ENCODE peak calls at places on chromosomes 13 and 19, in six cellular contexts. One of them, this sample, is unnamed. For H3K9me3, the result is how much of the 10 kb centered on the place peaks cover.

GRCh38 chr13:76799696-76800095 is 86.5 kb downstream of the KCTD12 start:
- DNase-seq in ascending aorta: no peak
- DNase-seq in astrocyte: peak
- DNase-seq in CD4-positive, alpha-beta T cell: no peak
- DNase-seq in gastrocnemius medialis: no peak
- DNase-seq in colonic mucosa: no peak
- DNase-seq in this sample: no peak

GRCh38 chr19:29672933-29673336 is 7.7 kb downstream of the PLEKHF1 start:
- DNase-seq in colonic mucosa: no peak
- DNase-seq in gastrocnemius medialis: no peak
- DNase-seq in astrocyte: no peak
- DNase-seq in ascending aorta: no peak
- DNase-seq in CD4-positive, alpha-beta T cell: peak
- DNase-seq in this sample: no peak

GRCh38 chr19:35011091-35011689 is 11.1 kb downstream of the GRAMD1A start:
- DNase-seq in colonic mucosa: no peak
- DNase-seq in CD4-positive, alpha-beta T cell: no peak
- DNase-seq in ascending aorta: no peak
- DNase-seq in gastrocnemius medialis: no peak
- DNase-seq in astrocyte: no peak
- DNase-seq in this sample: no peak

GRCh38 chr19:55230780-55231179 is 2.2 kb upstream of the TMEM86B start:
- DNase-seq in CD4-positive, alpha-beta T cell: no peak
- DNase-seq in astrocyte: no peak
- DNase-seq in gastrocnemius medialis: no peak
- DNase-seq in ascending aorta: no peak
- DNase-seq in colonic mucosa: no peak
- DNase-seq in this sample: no peak

GRCh38 chr13:23695711-23696512 is 125.7 kb downstream of the TNFRSF19 start:
- DNase-seq in CD4-positive, alpha-beta T cell: peak
- DNase-seq in astrocyte: no peak
- DNase-seq in colonic mucosa: peak
- DNase-seq in ascending aorta: no peak
- DNase-seq in gastrocnemius medialis: no peak
- DNase-seq in this sample: no peak

GRCh38 chr13:102286326-102286725 is 115.5 kb downstream of the FGF14 start:
- DNase-seq in colonic mucosa: no peak
- DNase-seq in CD4-positive, alpha-beta T cell: no peak
- DNase-seq in ascending aorta: no peak
- DNase-seq in astrocyte: peak
- DNase-seq in gastrocnemius medialis: no peak
- DNase-seq in this sample: no peak

GRCh38 chr13:37595162-37595561 is 3.4 kb downstream of the POSTN start:
- DNase-seq in gastrocnemius medialis: no peak
- DNase-seq in colonic mucosa: no peak
- DNase-seq in astrocyte: peak
- DNase-seq in ascending aorta: no peak
- DNase-seq in CD4-positive, alpha-beta T cell: no peak
- DNase-seq in this sample: no peak

GRCh38 chr19:2038284-2039081 is 12.6 kb downstream of the MKNK2 start:
- DNase-seq in ascending aorta: no peak
- DNase-seq in gastrocnemius medialis: peak
- DNase-seq in colonic mucosa: no peak
- DNase-seq in astrocyte: no peak
- DNase-seq in CD4-positive, alpha-beta T cell: no peak
- DNase-seq in this sample: no peak

GRCh38 chr19:16496613-16496983 is 404 bp downstream of the C19orf44 start:
- DNase-seq in astrocyte: peak
- DNase-seq in CD4-positive, alpha-beta T cell: no peak
- DNase-seq in colonic mucosa: peak
- DNase-seq in gastrocnemius medialis: peak
- DNase-seq in ascending aorta: peak
- DNase-seq in this sample: no peak

DNA sequence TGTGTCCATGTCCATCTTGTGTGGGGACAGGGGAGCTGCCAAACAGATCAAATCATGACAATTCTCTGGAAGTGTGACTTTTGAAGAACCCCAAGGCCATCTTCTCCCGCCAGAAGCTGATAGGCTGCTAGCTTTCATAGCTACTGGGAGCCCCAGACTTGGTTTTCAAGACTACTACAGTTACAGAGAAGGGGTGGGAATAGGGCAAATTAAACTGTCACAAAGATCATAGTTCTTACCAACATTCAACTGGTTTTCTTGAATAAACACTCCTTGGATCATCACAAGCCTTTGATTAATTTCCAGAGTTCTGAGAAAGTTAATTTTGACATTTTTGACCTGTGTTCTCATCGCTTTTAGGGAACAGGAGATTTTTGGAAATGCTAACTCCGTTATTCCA is 67.8 kb upstream of the FARP1 start:
- DNase-seq in ascending aorta: no peak
- DNase-seq in gastrocnemius medialis: no peak
- DNase-seq in colonic mucosa: no peak
- DNase-seq in CD4-positive, alpha-beta T cell: no peak
- DNase-seq in astrocyte: no peak
- DNase-seq in this sample: no peak
- H3K9me3 ChIP-seq in ascending aorta: under half
- H3K9me3 ChIP-seq in gastrocnemius medialis: under half
- H3K9me3 ChIP-seq in colonic mucosa: under half
- H3K9me3 ChIP-seq in CD4-positive, alpha-beta T cell: under half
- H3K9me3 ChIP-seq in astrocyte: under half
- H3K9me3 ChIP-seq in this sample: under half

GRCh38 chr13:81048026-81048461 is 707.1 kb upstream of the SPRY2 start:
- DNase-seq in ascending aorta: no peak
- DNase-seq in CD4-positive, alpha-beta T cell: no peak
- DNase-seq in gastrocnemius medialis: no peak
- DNase-seq in astrocyte: no peak
- DNase-seq in colonic mucosa: no peak
- DNase-seq in this sample: no peak

DNA sequence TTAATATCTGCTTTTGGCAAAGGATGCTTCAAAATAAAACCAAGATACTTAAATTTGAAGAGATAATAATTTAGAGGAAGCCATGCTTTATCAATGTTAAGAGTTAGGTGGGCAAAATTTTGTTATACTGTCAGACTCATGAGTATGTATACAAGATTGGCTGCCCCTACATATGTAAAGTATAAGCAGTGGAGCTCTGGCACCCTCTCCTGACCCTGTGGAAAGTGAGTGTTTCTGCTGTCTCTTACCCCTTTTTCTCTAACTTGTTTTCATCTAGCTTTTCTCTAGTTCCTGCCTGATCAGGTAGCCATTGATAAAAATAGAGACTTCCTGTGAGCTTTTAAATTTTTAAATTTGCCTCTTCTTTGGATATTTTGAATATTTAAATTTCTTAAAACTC is 710.9 kb upstream of the SPRY2 start:
- DNase-seq in gastrocnemius medialis: no peak
- DNase-seq in colonic mucosa: no peak
- DNase-seq in ascending aorta: no peak
- DNase-seq in CD4-positive, alpha-beta T cell: no peak
- DNase-seq in astrocyte: no peak
- DNase-seq in this sample: no peak
- TF ChIP-seq CTCF in gastrocnemius medialis: no peak
- TF ChIP-seq CTCF in colonic mucosa: no peak
- TF ChIP-seq CTCF in ascending aorta: no peak
- TF ChIP-seq CTCF in CD4-positive, alpha-beta T cell: no peak
- TF ChIP-seq CTCF in astrocyte: no peak
- TF ChIP-seq CTCF in this sample: no peak

GRCh38 chr13:50588736-50589135 is 254.8 kb downstream of the DLEU7 start:
- DNase-seq in astrocyte: peak
- DNase-seq in CD4-positive, alpha-beta T cell: no peak
- DNase-seq in gastrocnemius medialis: no peak
- DNase-seq in colonic mucosa: no peak
- DNase-seq in ascending aorta: no peak
- DNase-seq in this sample: no peak
- H3K9me3 ChIP-seq in astrocyte: under half
- H3K9me3 ChIP-seq in CD4-positive, alpha-beta T cell: under half
- H3K9me3 ChIP-seq in gastrocnemius medialis: under half
- H3K9me3 ChIP-seq in colonic mucosa: under half
- H3K9me3 ChIP-seq in ascending aorta: under half
- H3K9me3 ChIP-seq in this sample: under half

GRCh38 chr19:50315773-50316448 is 13.3 kb downstream of the KCNC3 start:
- DNase-seq in colonic mucosa: no peak
- DNase-seq in ascending aorta: no peak
- DNase-seq in CD4-positive, alpha-beta T cell: no peak
- DNase-seq in astrocyte: no peak
- DNase-seq in gastrocnemius medialis: no peak
- DNase-seq in this sample: no peak
- TF ChIP-seq CTCF in colonic mucosa: no peak
- TF ChIP-seq CTCF in ascending aorta: no peak
- TF ChIP-seq CTCF in CD4-positive, alpha-beta T cell: no peak
- TF ChIP-seq CTCF in astrocyte: no peak
- TF ChIP-seq CTCF in gastrocnemius medialis: no peak
- TF ChIP-seq CTCF in this sample: no peak

DNA sequence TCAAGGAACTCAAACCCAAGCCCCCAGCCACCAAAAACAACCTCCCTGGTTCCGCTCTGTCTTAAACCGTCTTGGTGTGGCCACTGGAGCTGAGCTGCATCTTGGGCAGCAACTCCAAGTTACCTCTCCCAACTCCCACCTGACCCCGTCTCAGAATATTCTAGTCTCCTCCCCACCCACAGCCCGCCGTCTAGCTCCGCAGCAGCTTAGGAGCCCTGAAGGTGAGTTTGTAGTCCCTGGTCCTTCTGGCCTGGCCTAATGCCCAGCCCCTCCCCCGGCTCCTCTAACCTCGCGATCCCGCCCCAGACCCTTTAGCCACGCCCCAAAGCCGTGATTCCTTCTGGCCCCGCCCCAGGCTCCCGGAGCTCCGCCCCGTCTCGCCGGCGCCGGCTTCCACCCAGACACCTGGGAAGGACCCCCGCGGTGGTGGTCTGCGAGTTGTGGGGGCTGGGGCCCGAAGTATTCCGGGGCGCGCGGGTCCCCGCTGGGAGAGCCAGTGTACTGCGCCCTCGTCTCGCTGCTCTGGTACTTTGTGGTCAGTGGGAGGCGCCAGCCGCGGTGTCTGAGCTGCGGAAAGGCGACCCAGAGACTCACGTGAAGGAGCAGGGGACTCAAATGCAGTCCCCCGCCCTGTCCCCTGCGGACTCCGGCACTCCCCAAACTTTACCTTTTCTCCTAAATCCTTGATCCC is 2.5 kb upstream of the LHB start:
- DNase-seq in gastrocnemius medialis: peak
- DNase-seq in CD4-positive, alpha-beta T cell: peak
- DNase-seq in colonic mucosa: peak
- DNase-seq in ascending aorta: peak
- DNase-seq in astrocyte: no peak
- DNase-seq in this sample: peak
- H3K9me3 ChIP-seq in gastrocnemius medialis: under half
- H3K9me3 ChIP-seq in CD4-positive, alpha-beta T cell: under half
- H3K9me3 ChIP-seq in colonic mucosa: under half
- H3K9me3 ChIP-seq in ascending aorta: under half
- H3K9me3 ChIP-seq in astrocyte: under half
- H3K9me3 ChIP-seq in this sample: under half

GRCh38 chr13:51284339-51284738 is 55.2 kb upstream of the SERPINE3 start:
- DNase-seq in colonic mucosa: no peak
- DNase-seq in ascending aorta: peak
- DNase-seq in astrocyte: no peak
- DNase-seq in CD4-positive, alpha-beta T cell: no peak
- DNase-seq in gastrocnemius medialis: no peak
- DNase-seq in this sample: no peak
- TF ChIP-seq CTCF in colonic mucosa: no peak
- TF ChIP-seq CTCF in ascending aorta: no peak
- TF ChIP-seq CTCF in astrocyte: no peak
- TF ChIP-seq CTCF in CD4-positive, alpha-beta T cell: no peak
- TF ChIP-seq CTCF in gastrocnemius medialis: no peak
- TF ChIP-seq CTCF in this sample: no peak

GRCh38 chr19:56806639-56807038 is 33.9 kb downstream of the PEG3 start:
- DNase-seq in colonic mucosa: no peak
- DNase-seq in CD4-positive, alpha-beta T cell: no peak
- DNase-seq in astrocyte: no peak
- DNase-seq in ascending aorta: no peak
- DNase-seq in gastrocnemius medialis: no peak
- DNase-seq in this sample: no peak
- H3K9me3 ChIP-seq in colonic mucosa: under half
- H3K9me3 ChIP-seq in CD4-positive, alpha-beta T cell: under half
- H3K9me3 ChIP-seq in astrocyte: under half
- H3K9me3 ChIP-seq in ascending aorta: under half
- H3K9me3 ChIP-seq in gastrocnemius medialis: under half
- H3K9me3 ChIP-seq in this sample: under half

DNA sequence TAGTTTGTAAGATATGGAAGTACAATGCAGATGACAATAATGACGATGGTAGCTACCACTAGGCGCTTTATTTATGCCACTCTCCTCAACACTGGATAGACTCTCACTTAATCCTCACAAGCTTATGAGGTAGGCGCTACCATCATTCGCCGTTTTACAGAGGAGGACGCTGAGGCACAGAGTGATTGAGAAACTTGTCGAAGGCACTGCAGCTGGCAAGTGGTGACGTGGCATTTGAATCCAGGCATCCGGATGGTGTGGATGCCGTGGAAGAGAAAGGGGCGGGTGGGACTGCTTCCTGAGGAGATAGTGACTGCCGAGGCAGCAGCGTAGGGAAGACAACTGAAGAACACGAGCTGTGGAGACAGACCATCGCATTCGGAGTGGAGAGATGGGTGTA is 1.3 kb upstream of the RPS9 start:
- DNase-seq in CD4-positive, alpha-beta T cell: no peak
- DNase-seq in gastrocnemius medialis: no peak
- DNase-seq in astrocyte: no peak
- DNase-seq in ascending aorta: no peak
- DNase-seq in colonic mucosa: no peak
- DNase-seq in this sample: no peak
- TF ChIP-seq CTCF in CD4-positive, alpha-beta T cell: no peak
- TF ChIP-seq CTCF in gastrocnemius medialis: no peak
- TF ChIP-seq CTCF in astrocyte: no peak
- TF ChIP-seq CTCF in ascending aorta: no peak
- TF ChIP-seq CTCF in colonic mucosa: no peak
- TF ChIP-seq CTCF in this sample: no peak

This sample was measured in body of pancreas.